ENCODE peak calls at places on chromosome 1, in four cellular contexts. V is H1, B is HCT116, E is SK-N-SH. R is an unnamed sample.

GRCh38 chr1:1291023-1291528 is 10.8 kb downstream of the SCNN1D start:
- DNase-seq in E (no peak), V (no peak), B (no peak), R (no peak)

GRCh38 chr1:39675220-39675619 is 3.3 kb upstream of the NT5C1A start:
- DNase-seq in E (peak; percentile 54), V (no peak), B (no peak), R (no peak)

GRCh38 chr1:109479311-109479710 is 4.4 kb upstream of the ATXN7L2 start:
- DNase-seq in B (no peak), V (no peak), E (no peak), R (no peak)

GRCh38 chr1:42841010-42841409 is 5.4 kb upstream of the ZNF691 start:
- DNase-seq in E (no peak), B (no peak), V (no peak), R (no peak)

GRCh38 chr1:201450721-201451291 is 18.2 kb downstream of the PHLDA3 start:
- DNase-seq in V (no peak), E (peak; percentile 81), B (no peak), R (no peak)

GRCh38 chr1:110879758-110880606 is 7.0 kb downstream of the CD53 start:
- DNase-seq in V (no peak), E (no peak), B (no peak), R (peak; percentile 33)

GRCh38 chr1:10918531-10918930 is 93.9 kb upstream of the TARDBP start:
- DNase-seq in B (no peak), V (no peak), E (no peak), R (no peak)

GRCh38 chr1:6596351-6596750 is 6.3 kb downstream of the KLHL21 start:
- DNase-seq in B (no peak), E (no peak), V (no peak), R (no peak)

GRCh38 chr1:23417570-23417969 is 7.0 kb downstream of the TCEA3 start:
- DNase-seq in E (peak; percentile 87), V (no peak), B (no peak), R (no peak)

GRCh38 chr1:245790441-245790840 is 635.7 kb downstream of the KIF26B start:
- DNase-seq in V (no peak), E (no peak), B (no peak), R (no peak)

GRCh38 chr1:28819020-28819419 is 7.0 kb downstream of the OPRD1 start:
- DNase-seq in V (no peak), B (no peak), E (no peak), R (no peak)

GRCh38 chr1:182703539-182703938 is 19.2 kb upstream of the RGS8 start:
- DNase-seq in E (peak; percentile 58), B (no peak), V (no peak), R (peak; percentile 53)

DNA sequence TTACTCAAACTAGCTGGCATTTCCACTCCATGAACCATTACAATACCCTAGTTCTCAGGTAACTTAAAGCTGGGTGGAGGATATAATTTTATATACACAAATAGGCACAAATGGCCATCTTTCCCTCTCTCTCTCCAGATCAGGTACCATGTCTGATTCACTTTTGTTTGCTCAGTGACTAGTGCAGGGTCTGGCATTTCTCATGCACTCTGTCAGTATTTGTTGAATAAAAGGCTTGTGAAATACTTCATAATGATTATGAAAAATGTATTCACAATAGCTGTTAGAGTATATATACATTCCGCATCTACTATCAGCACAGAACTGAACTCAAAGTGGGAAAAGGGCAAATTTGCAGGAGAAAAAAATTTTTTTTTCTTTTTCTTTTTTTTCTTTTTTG is 510.2 kb upstream of the USP24 start:
- DNase-seq in E (no peak), V (no peak), B (no peak), R (no peak)
- TF ChIP-seq JUND in E (peak; percentile 40), V (no peak), B (no peak), R (no peak)

GRCh38 chr1:7702365-7702764 is 68.7 kb upstream of the VAMP3 start:
- DNase-seq in E (no peak), B (no peak), V (no peak), R (peak; percentile 14)
- TF ChIP-seq JUND in E (no peak), B (no peak), V (no peak), R (no peak)

GRCh38 chr1:181100015-181100905 is 11.8 kb downstream of the IER5 start:
- DNase-seq in B (no peak), V (no peak), E (no peak), R (no peak)
- TF ChIP-seq JUND in B (peak; percentile 41), V (no peak), E (peak; percentile 95), R (no peak)

GRCh38 chr1:234270103-234270502 is 103.2 kb upstream of the COA6 start:
- DNase-seq in B (no peak), E (no peak), V (no peak), R (no peak)
- TF ChIP-seq JUND in B (no peak), E (no peak), V (no peak), R (no peak)

GRCh38 chr1:12539705-12540579 is 78.1 kb downstream of the DHRS3 start:
- DNase-seq in B (peak; percentile 83), E (no peak), V (peak; percentile 74), R (no peak)
- TF ChIP-seq JUND in B (no peak), E (no peak), V (no peak), R (no peak)

GRCh38 chr1:156749429-156750118 is 1.9 kb downstream of the HDGF start:
- DNase-seq in E (no peak), V (no peak), B (no peak), R (no peak)

GRCh38 chr1:156752843-156753486 is 1.5 kb upstream of the HDGF start:
- DNase-seq in V (no peak), E (no peak), B (no peak), R (no peak)

GRCh38 chr1:156751724-156752481 is 428 bp upstream of the HDGF start:
- DNase-seq in B (peak; percentile 90), E (peak; percentile 98), V (peak; percentile 93), R (peak; percentile 99)

GRCh38 chr1:156750191-156750931 is 1.1 kb downstream of the HDGF start:
- DNase-seq in V (no peak), B (no peak), E (no peak), R (peak; percentile 78)

GRCh38 chr1:156750932-156751723 is at the start of gene HDGF:
- DNase-seq in E (peak; percentile 72), B (no peak), V (peak; percentile 72), R (no peak)
- TF ChIP-seq JUND in E (no peak), B (no peak), V (no peak), R (no peak)

GRCh38 chr1:203165101-203165799 is 10.4 kb downstream of the MYBPH start:
- DNase-seq in B (no peak), E (no peak), V (no peak), R (no peak)
- TF ChIP-seq JUND in B (no peak), E (no peak), V (no peak), R (no peak)

DNA sequence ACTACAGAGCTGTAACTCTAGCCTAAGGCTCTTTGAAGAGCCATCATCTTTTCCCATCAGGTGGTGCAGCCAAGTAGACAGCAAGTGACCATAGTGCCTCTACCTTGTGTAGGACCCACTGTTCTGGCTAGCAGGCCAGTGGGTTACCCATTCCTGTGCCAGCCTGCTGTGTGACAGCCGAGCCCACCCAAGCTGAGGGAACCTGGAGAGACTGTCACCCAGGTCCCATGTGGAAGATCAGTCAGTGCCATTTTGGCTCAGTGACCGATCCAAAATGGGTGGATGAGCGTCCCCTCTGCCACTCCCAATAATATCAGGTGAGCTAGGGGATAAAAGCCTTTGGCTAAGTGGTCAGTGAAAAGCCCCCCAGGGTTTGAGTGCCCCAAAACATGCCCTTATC is 417.9 kb downstream of the MATN1 start:
- DNase-seq in V (peak; percentile 11), B (no peak), E (no peak), R (no peak)
- TF ChIP-seq JUND in V (no peak), B (no peak), E (no peak), R (no peak)

GRCh38 chr1:92790081-92790480 is 5.2 kb upstream of the EVI5 start:
- DNase-seq in E (no peak), V (no peak), B (no peak), R (no peak)

GRCh38 chr1:92786298-92786901 is 1.5 kb upstream of the EVI5 start:
- DNase-seq in V (no peak), B (no peak), E (no peak), R (peak; percentile 6)

GRCh38 chr1:92784639-92785500 is at the start of gene EVI5:
- DNase-seq in E (peak; percentile 96), B (peak; percentile 90), V (peak; percentile 94), R (peak; percentile 95)

GRCh38 chr1:92778371-92778770 is 6.5 kb downstream of the EVI5 start:
- DNase-seq in B (no peak), V (no peak), E (no peak), R (no peak)

GRCh38 chr1:92784051-92784638 is 763 bp downstream of the EVI5 start:
- DNase-seq in E (no peak), V (no peak), B (no peak), R (peak; percentile 11)
- TF ChIP-seq JUND in E (no peak), V (no peak), B (no peak), R (no peak)

R was measured in T47D.